ENCODE peak calls at places on chromosomes 13 and 19, in six cellular contexts. One of them, this sample, is unnamed.

GRCh38 chr19:19423322-19423721 is 17.8 kb downstream of the GATAD2A start:
- DNase-seq in CD8-positive, alpha-beta T cell: no peak
- DNase-seq in dorsolateral prefrontal cortex: no peak
- DNase-seq in heart right ventricle: no peak
- DNase-seq in cardiac muscle cell: no peak
- DNase-seq in body of pancreas: no peak
- DNase-seq in this sample: no peak

GRCh38 chr13:106117035-106117434 is 418.4 kb downstream of the EFNB2 start:
- DNase-seq in CD8-positive, alpha-beta T cell: no peak
- DNase-seq in dorsolateral prefrontal cortex: no peak
- DNase-seq in heart right ventricle: no peak
- DNase-seq in cardiac muscle cell: no peak
- DNase-seq in body of pancreas: no peak
- DNase-seq in this sample: no peak

GRCh38 chr19:45547965-45548609 is 36.5 kb downstream of the OPA3 start:
- DNase-seq in CD8-positive, alpha-beta T cell: no peak
- DNase-seq in dorsolateral prefrontal cortex: no peak
- DNase-seq in heart right ventricle: no peak
- DNase-seq in cardiac muscle cell: no peak
- DNase-seq in body of pancreas: no peak
- DNase-seq in this sample: no peak

GRCh38 chr19:56748443-56748842 is 76.9 kb upstream of the ZNF835 start:
- DNase-seq in CD8-positive, alpha-beta T cell: no peak
- DNase-seq in dorsolateral prefrontal cortex: no peak
- DNase-seq in heart right ventricle: no peak
- DNase-seq in cardiac muscle cell: no peak
- DNase-seq in body of pancreas: peak; percentile 30
- DNase-seq in this sample: no peak

GRCh38 chr19:38434549-38435051 is 1.1 kb downstream of the RYR1 start:
- DNase-seq in CD8-positive, alpha-beta T cell: no peak
- DNase-seq in dorsolateral prefrontal cortex: peak; percentile 48
- DNase-seq in heart right ventricle: peak; percentile 39
- DNase-seq in cardiac muscle cell: peak; percentile 85
- DNase-seq in body of pancreas: no peak
- DNase-seq in this sample: peak; percentile 52

GRCh38 chr19:44142014-44142523 is 715 bp downstream of the ZNF234 start:
- DNase-seq in CD8-positive, alpha-beta T cell: no peak
- DNase-seq in dorsolateral prefrontal cortex: peak; percentile 41
- DNase-seq in heart right ventricle: no peak
- DNase-seq in cardiac muscle cell: peak; percentile 5
- DNase-seq in body of pancreas: peak; percentile 7
- DNase-seq in this sample: no peak

GRCh38 chr13:75135325-75135825 is 346.6 kb downstream of the TBC1D4 start:
- DNase-seq in CD8-positive, alpha-beta T cell: no peak
- DNase-seq in dorsolateral prefrontal cortex: no peak
- DNase-seq in heart right ventricle: no peak
- DNase-seq in cardiac muscle cell: no peak
- DNase-seq in body of pancreas: no peak
- DNase-seq in this sample: no peak

GRCh38 chr19:54307389-54307788 is 5.6 kb downstream of the LILRA5 start:
- DNase-seq in CD8-positive, alpha-beta T cell: no peak
- DNase-seq in dorsolateral prefrontal cortex: no peak
- DNase-seq in heart right ventricle: no peak
- DNase-seq in cardiac muscle cell: no peak
- DNase-seq in body of pancreas: no peak
- DNase-seq in this sample: no peak

GRCh38 chr19:48795055-48795854 is 15.6 kb downstream of the BCAT2 start:
- DNase-seq in CD8-positive, alpha-beta T cell: peak; percentile 68
- DNase-seq in dorsolateral prefrontal cortex: peak; percentile 94
- DNase-seq in heart right ventricle: peak; percentile 88
- DNase-seq in cardiac muscle cell: peak; percentile 94
- DNase-seq in body of pancreas: peak; percentile 93
- DNase-seq in this sample: peak; percentile 94

GRCh38 chr13:79079351-79079839 is 326.7 kb downstream of the RBM26 start:
- DNase-seq in CD8-positive, alpha-beta T cell: no peak
- DNase-seq in dorsolateral prefrontal cortex: no peak
- DNase-seq in heart right ventricle: no peak
- DNase-seq in cardiac muscle cell: no peak
- DNase-seq in body of pancreas: no peak
- DNase-seq in this sample: no peak

GRCh38 chr13:77698211-77699058 is 948 bp downstream of the SLAIN1 start:
- DNase-seq in CD8-positive, alpha-beta T cell: peak; percentile 29
- DNase-seq in dorsolateral prefrontal cortex: peak; percentile 60
- DNase-seq in heart right ventricle: peak; percentile 15
- DNase-seq in cardiac muscle cell: peak; percentile 63
- DNase-seq in body of pancreas: peak; percentile 50
- DNase-seq in this sample: peak; percentile 31

GRCh38 chr13:99307648-99308339 is 595 bp upstream of the GPR183 start:
- DNase-seq in CD8-positive, alpha-beta T cell: no peak
- DNase-seq in dorsolateral prefrontal cortex: no peak
- DNase-seq in heart right ventricle: no peak
- DNase-seq in cardiac muscle cell: peak; percentile 82
- DNase-seq in body of pancreas: peak; percentile 54
- DNase-seq in this sample: peak; percentile 41

GRCh38 chr13:77533875-77534788 is 1.4 kb upstream of the SCEL start:
- DNase-seq in CD8-positive, alpha-beta T cell: no peak
- DNase-seq in dorsolateral prefrontal cortex: no peak
- DNase-seq in heart right ventricle: no peak
- DNase-seq in cardiac muscle cell: no peak
- DNase-seq in body of pancreas: no peak
- DNase-seq in this sample: no peak

GRCh38 chr13:37158481-37158880 is 53.0 kb upstream of the CSNK1A1L start:
- DNase-seq in CD8-positive, alpha-beta T cell: no peak
- DNase-seq in dorsolateral prefrontal cortex: no peak
- DNase-seq in heart right ventricle: no peak
- DNase-seq in cardiac muscle cell: no peak
- DNase-seq in body of pancreas: no peak
- DNase-seq in this sample: no peak

GRCh38 chr13:106155411-106155810 is 380.1 kb downstream of the EFNB2 start:
- DNase-seq in CD8-positive, alpha-beta T cell: no peak
- DNase-seq in dorsolateral prefrontal cortex: no peak
- DNase-seq in heart right ventricle: no peak
- DNase-seq in cardiac muscle cell: no peak
- DNase-seq in body of pancreas: no peak
- DNase-seq in this sample: no peak

GRCh38 chr19:6138511-6138910 is 3.0 kb downstream of the ACSBG2 start:
- DNase-seq in CD8-positive, alpha-beta T cell: no peak
- DNase-seq in dorsolateral prefrontal cortex: no peak
- DNase-seq in heart right ventricle: no peak
- DNase-seq in cardiac muscle cell: no peak
- DNase-seq in body of pancreas: no peak
- DNase-seq in this sample: no peak

GRCh38 chr19:23460656-23461055 is 65.4 kb upstream of the ZNF91 start:
- DNase-seq in CD8-positive, alpha-beta T cell: no peak
- DNase-seq in dorsolateral prefrontal cortex: no peak
- DNase-seq in heart right ventricle: no peak
- DNase-seq in cardiac muscle cell: no peak
- DNase-seq in body of pancreas: no peak
- DNase-seq in this sample: no peak

GRCh38 chr19:3528080-3528479 is 10.9 kb upstream of the TEKTIP1 start:
- DNase-seq in CD8-positive, alpha-beta T cell: no peak
- DNase-seq in dorsolateral prefrontal cortex: no peak
- DNase-seq in heart right ventricle: no peak
- DNase-seq in cardiac muscle cell: no peak
- DNase-seq in body of pancreas: no peak
- DNase-seq in this sample: no peak

GRCh38 chr13:92948034-92948433 is 278.6 kb upstream of the GPC6 start:
- DNase-seq in CD8-positive, alpha-beta T cell: no peak
- DNase-seq in dorsolateral prefrontal cortex: no peak
- DNase-seq in heart right ventricle: no peak
- DNase-seq in cardiac muscle cell: no peak
- DNase-seq in body of pancreas: no peak
- DNase-seq in this sample: no peak

GRCh38 chr19:55519461-55520311 is 17.2 kb downstream of the SBK2 start:
- DNase-seq in CD8-positive, alpha-beta T cell: no peak
- DNase-seq in dorsolateral prefrontal cortex: no peak
- DNase-seq in heart right ventricle: no peak
- DNase-seq in cardiac muscle cell: no peak
- DNase-seq in body of pancreas: no peak
- DNase-seq in this sample: no peak
- H3K27ac ChIP-seq in CD8-positive, alpha-beta T cell: no peak overlapping the region
- H3K27ac ChIP-seq in dorsolateral prefrontal cortex: no peak overlapping the region
- H3K27ac ChIP-seq in heart right ventricle: no peak overlapping the region
- H3K27ac ChIP-seq in cardiac muscle cell: no peak overlapping the region
- H3K27ac ChIP-seq in body of pancreas: no peak overlapping the region
- H3K27ac ChIP-seq in this sample: no peak overlapping the region

DNA sequence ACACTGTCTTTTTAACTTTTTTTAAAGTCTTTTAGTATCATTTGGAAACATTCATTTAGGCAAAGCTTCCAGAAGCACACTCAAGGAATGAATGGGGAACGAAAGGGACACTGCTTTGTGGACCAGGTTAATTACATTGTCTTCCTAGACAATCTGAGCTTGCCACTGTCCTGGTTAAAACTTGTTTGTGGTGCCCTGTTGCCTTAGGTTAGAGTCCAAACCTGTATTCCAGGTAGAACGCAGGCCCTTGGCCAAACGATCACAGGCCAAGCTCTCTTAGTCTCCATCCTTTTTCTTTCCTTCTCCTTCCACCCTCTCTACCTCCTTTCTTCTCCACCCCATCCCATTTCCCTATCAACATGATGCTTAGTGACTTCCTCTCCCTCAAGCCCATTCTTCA is 66.8 kb downstream of the ERCC5 start:
- DNase-seq in CD8-positive, alpha-beta T cell: no peak
- DNase-seq in dorsolateral prefrontal cortex: no peak
- DNase-seq in heart right ventricle: no peak
- DNase-seq in cardiac muscle cell: no peak
- DNase-seq in body of pancreas: no peak
- DNase-seq in this sample: no peak
- H3K27ac ChIP-seq in CD8-positive, alpha-beta T cell: no peak overlapping the region
- H3K27ac ChIP-seq in dorsolateral prefrontal cortex: no peak overlapping the region
- H3K27ac ChIP-seq in heart right ventricle: no peak overlapping the region
- H3K27ac ChIP-seq in cardiac muscle cell: no peak overlapping the region
- H3K27ac ChIP-seq in body of pancreas: no peak overlapping the region
- H3K27ac ChIP-seq in this sample: no peak overlapping the region

GRCh38 chr19:35936738-35937268 is 629 bp downstream of the LRFN3 start:
- DNase-seq in CD8-positive, alpha-beta T cell: no peak
- DNase-seq in dorsolateral prefrontal cortex: no peak
- DNase-seq in heart right ventricle: no peak
- DNase-seq in cardiac muscle cell: no peak
- DNase-seq in body of pancreas: no peak
- DNase-seq in this sample: no peak
- H3K27ac ChIP-seq in CD8-positive, alpha-beta T cell: peak overlapping the region; percentile 8
- H3K27ac ChIP-seq in dorsolateral prefrontal cortex: peak overlapping the region; percentile 74
- H3K27ac ChIP-seq in heart right ventricle: peak overlapping the region; percentile 14
- H3K27ac ChIP-seq in cardiac muscle cell: no peak overlapping the region
- H3K27ac ChIP-seq in body of pancreas: no peak overlapping the region
- H3K27ac ChIP-seq in this sample: peak overlapping the region; percentile 68

GRCh38 chr19:7921302-7921954 is 1.3 kb downstream of the SNAPC2 start:
- DNase-seq in CD8-positive, alpha-beta T cell: no peak
- DNase-seq in dorsolateral prefrontal cortex: no peak
- DNase-seq in heart right ventricle: no peak
- DNase-seq in cardiac muscle cell: no peak
- DNase-seq in body of pancreas: no peak
- DNase-seq in this sample: no peak

GRCh38 chr19:7921955-7922840 is 2.1 kb downstream of the SNAPC2 start:
- DNase-seq in CD8-positive, alpha-beta T cell: no peak
- DNase-seq in dorsolateral prefrontal cortex: no peak
- DNase-seq in heart right ventricle: no peak
- DNase-seq in cardiac muscle cell: no peak
- DNase-seq in body of pancreas: no peak
- DNase-seq in this sample: no peak

GRCh38 chr19:7920520-7921301 is 573 bp downstream of the SNAPC2 start:
- DNase-seq in CD8-positive, alpha-beta T cell: peak; percentile 100
- DNase-seq in dorsolateral prefrontal cortex: peak; percentile 95
- DNase-seq in heart right ventricle: peak; percentile 100
- DNase-seq in cardiac muscle cell: peak; percentile 100
- DNase-seq in body of pancreas: peak; percentile 100
- DNase-seq in this sample: peak; percentile 100

GRCh38 chr19:7918615-7919421 is 1.3 kb upstream of the SNAPC2 start:
- DNase-seq in CD8-positive, alpha-beta T cell: no peak
- DNase-seq in dorsolateral prefrontal cortex: no peak
- DNase-seq in heart right ventricle: no peak
- DNase-seq in cardiac muscle cell: no peak
- DNase-seq in body of pancreas: no peak
- DNase-seq in this sample: peak; percentile 68

GRCh38 chr19:7919681-7920519 is at the start of gene SNAPC2:
- DNase-seq in CD8-positive, alpha-beta T cell: peak; percentile 93
- DNase-seq in dorsolateral prefrontal cortex: peak; percentile 95
- DNase-seq in heart right ventricle: peak; percentile 97
- DNase-seq in cardiac muscle cell: peak; percentile 95
- DNase-seq in body of pancreas: peak; percentile 98
- DNase-seq in this sample: peak; percentile 97
- H3K27ac ChIP-seq in CD8-positive, alpha-beta T cell: peak within 1 kb of the TSS; percentile 55
- H3K27ac ChIP-seq in dorsolateral prefrontal cortex: peak within 1 kb of the TSS; percentile 92
- H3K27ac ChIP-seq in heart right ventricle: peak within 1 kb of the TSS; percentile 66
- H3K27ac ChIP-seq in cardiac muscle cell: peak within 1 kb of the TSS; percentile 73
- H3K27ac ChIP-seq in body of pancreas: peak within 1 kb of the TSS; percentile 90
- H3K27ac ChIP-seq in this sample: peak within 1 kb of the TSS; percentile 89

GRCh38 chr19:32355309-32355708 is 9.9 kb downstream of the ZNF507 start:
- DNase-seq in CD8-positive, alpha-beta T cell: no peak
- DNase-seq in dorsolateral prefrontal cortex: no peak
- DNase-seq in heart right ventricle: no peak
- DNase-seq in cardiac muscle cell: no peak
- DNase-seq in body of pancreas: no peak
- DNase-seq in this sample: no peak

GRCh38 chr19:32354345-32354744 is 8.9 kb downstream of the ZNF507 start:
- DNase-seq in CD8-positive, alpha-beta T cell: no peak
- DNase-seq in dorsolateral prefrontal cortex: no peak
- DNase-seq in heart right ventricle: no peak
- DNase-seq in cardiac muscle cell: no peak
- DNase-seq in body of pancreas: no peak
- DNase-seq in this sample: no peak

GRCh38 chr19:32350492-32350891 is 5.1 kb downstream of the ZNF507 start:
- DNase-seq in CD8-positive, alpha-beta T cell: no peak
- DNase-seq in dorsolateral prefrontal cortex: no peak
- DNase-seq in heart right ventricle: no peak
- DNase-seq in cardiac muscle cell: no peak
- DNase-seq in body of pancreas: no peak
- DNase-seq in this sample: no peak

GRCh38 chr19:32349724-32350475 is 4.5 kb downstream of the ZNF507 start:
- DNase-seq in CD8-positive, alpha-beta T cell: no peak
- DNase-seq in dorsolateral prefrontal cortex: no peak
- DNase-seq in heart right ventricle: no peak
- DNase-seq in cardiac muscle cell: no peak
- DNase-seq in body of pancreas: no peak
- DNase-seq in this sample: no peak

GRCh38 chr19:32351807-32352630 is 6.6 kb downstream of the ZNF507 start:
- DNase-seq in CD8-positive, alpha-beta T cell: no peak
- DNase-seq in dorsolateral prefrontal cortex: no peak
- DNase-seq in heart right ventricle: no peak
- DNase-seq in cardiac muscle cell: no peak
- DNase-seq in body of pancreas: no peak
- DNase-seq in this sample: no peak
- H3K27ac ChIP-seq in CD8-positive, alpha-beta T cell: no peak overlapping the region
- H3K27ac ChIP-seq in dorsolateral prefrontal cortex: no peak overlapping the region
- H3K27ac ChIP-seq in heart right ventricle: no peak overlapping the region
- H3K27ac ChIP-seq in cardiac muscle cell: no peak overlapping the region
- H3K27ac ChIP-seq in body of pancreas: no peak overlapping the region
- H3K27ac ChIP-seq in this sample: peak overlapping the region; percentile 24

This sample was measured in heart left ventricle.